ENCODE peak calls at places on chromosomes 13 and 19, in six cellular contexts. N is mesendoderm, Q is IMR-90, U is H1, D is mesenchymal stem cell, T is trophoblast cell. B is an unnamed sample.

GRCh38 chr13:40401911-40402776 is 264.3 kb downstream of the FOXO1 start:
- DNase-seq in Q (peak; percentile 92), U (no peak), N (peak; percentile 48), T (peak; percentile 85), D (peak; percentile 96), B (no peak)

GRCh38 chr13:99260216-99260615 is 2.0 kb upstream of the GPR18 start:
- DNase-seq in N (no peak), D (no peak), U (no peak), T (no peak), Q (peak; percentile 3), B (no peak)

GRCh38 chr13:112969692-112970338 is 801 bp downstream of the MCF2L start:
- DNase-seq in T (no peak), D (no peak), Q (no peak), N (no peak), U (no peak), B (no peak)

GRCh38 chr19:51124729-51125128 is at the start of gene SIGLEC9:
- DNase-seq in D (no peak), U (no peak), Q (no peak), N (no peak), T (no peak), B (no peak)

GRCh38 chr13:83975668-83976165 is 93.4 kb upstream of the SLITRK1 start:
- DNase-seq in U (no peak), N (no peak), T (no peak), D (no peak), Q (no peak), B (no peak)

GRCh38 chr19:32351807-32352630 is 6.6 kb downstream of the ZNF507 start:
- DNase-seq in N (no peak), U (no peak), T (no peak), Q (peak; percentile 69), D (peak; percentile 61), B (no peak)

GRCh38 chr19:16330368-16330801 is 5.8 kb downstream of the KLF2 start:
- DNase-seq in Q (peak; percentile 90), N (peak; percentile 27), D (peak; percentile 90), T (peak; percentile 83), U (no peak), B (no peak)

GRCh38 chr19:3575260-3575741 is 2.6 kb downstream of the HMG20B start:
- DNase-seq in U (peak; percentile 83), T (peak; percentile 74), N (peak; percentile 80), Q (peak; percentile 16), D (peak; percentile 63), B (no peak)

GRCh38 chr13:36173923-36174322 is 40.4 kb downstream of the SOHLH2 start:
- DNase-seq in Q (no peak), D (no peak), T (no peak), U (no peak), N (no peak), B (no peak)

GRCh38 chr13:93262729-93263128 is 36.1 kb downstream of the GPC6 start:
- DNase-seq in D (peak; percentile 95), N (no peak), T (no peak), U (no peak), Q (peak; percentile 85), B (no peak)

GRCh38 chr19:8144273-8144672 is 5.1 kb downstream of the FBN3 start:
- DNase-seq in N (no peak), D (no peak), T (no peak), U (no peak), Q (no peak), B (no peak)

GRCh38 chr19:6808494-6808893 is 36.0 kb downstream of the VAV1 start:
- DNase-seq in U (no peak), Q (no peak), D (no peak), T (no peak), N (no peak), B (no peak)

GRCh38 chr19:2034729-2035589 is 16.1 kb downstream of the MKNK2 start:
- DNase-seq in N (peak; percentile 86), T (peak; percentile 44), Q (peak; percentile 8), D (peak; percentile 28), U (peak; percentile 97), B (no peak)

GRCh38 chr13:40792284-40793051 is 3.1 kb downstream of the SLC25A15 start:
- DNase-seq in T (no peak), D (no peak), Q (no peak), U (no peak), N (no peak), B (no peak)

GRCh38 chr19:54670576-54671347 is 8.0 kb downstream of the LILRB4 start:
- DNase-seq in Q (no peak), N (no peak), U (no peak), T (no peak), D (no peak), B (no peak)

GRCh38 chr13:49679244-49679643 is 12.0 kb downstream of the EBPL start:
- DNase-seq in T (no peak), N (no peak), U (no peak), Q (peak; percentile 35), D (no peak), B (no peak)

GRCh38 chr13:42110410-42111155 is 62.1 kb downstream of the DGKH start:
- DNase-seq in T (peak; percentile 44), N (peak; percentile 49), D (peak; percentile 89), Q (peak; percentile 82), U (no peak), B (peak; percentile 59)

GRCh38 chr19:33789344-33789743 is 7.3 kb upstream of the KCTD15 start:
- DNase-seq in U (no peak), D (no peak), Q (no peak), T (no peak), N (no peak), B (no peak)

GRCh38 chr19:16247353-16248182 is 49.9 kb downstream of the AP1M1 start:
- DNase-seq in Q (peak; percentile 70), D (peak; percentile 77), T (peak; percentile 63), U (peak; percentile 99), N (peak; percentile 87), B (peak; percentile 82)

GRCh38 chr13:94602467-94602866 is 810 bp downstream of the GPR180 start:
- DNase-seq in Q (no peak), D (no peak), U (no peak), T (no peak), N (no peak), B (no peak)

GRCh38 chr19:1608414-1609391 is 3.4 kb upstream of the UQCR11 start:
- DNase-seq in N (no peak), U (no peak), T (peak; percentile 88), Q (no peak), D (no peak), B (no peak)

GRCh38 chr13:80363890-80364503 is 23.1 kb upstream of the SPRY2 start:
- DNase-seq in D (peak; percentile 48), T (no peak), N (peak; percentile 30), Q (peak; percentile 49), U (no peak), B (no peak)

GRCh38 chr13:38902551-38902950 is 88.1 kb downstream of the STOML3 start:
- DNase-seq in T (no peak), N (no peak), U (no peak), D (no peak), Q (no peak), B (no peak)

GRCh38 chr13:38898481-38898880 is 92.2 kb downstream of the STOML3 start:
- DNase-seq in Q (no peak), N (no peak), D (peak; percentile 5), T (no peak), U (no peak), B (no peak)

GRCh38 chr13:113995051-113995601 is 21.2 kb upstream of the C13orf46 start:
- DNase-seq in U (no peak), T (no peak), D (no peak), N (no peak), Q (no peak), B (no peak)

GRCh38 chr13:43963726-43964125 is 84.0 kb downstream of the LACC1 start:
- DNase-seq in Q (no peak), T (peak; percentile 53), D (peak; percentile 11), U (no peak), N (peak; percentile 53), B (no peak)

GRCh38 chr13:34900288-34900739 is 41.8 kb upstream of the NBEA start:
- DNase-seq in Q (no peak), N (peak; percentile 87), D (no peak), T (no peak), U (peak; percentile 53), B (no peak)

DNA sequence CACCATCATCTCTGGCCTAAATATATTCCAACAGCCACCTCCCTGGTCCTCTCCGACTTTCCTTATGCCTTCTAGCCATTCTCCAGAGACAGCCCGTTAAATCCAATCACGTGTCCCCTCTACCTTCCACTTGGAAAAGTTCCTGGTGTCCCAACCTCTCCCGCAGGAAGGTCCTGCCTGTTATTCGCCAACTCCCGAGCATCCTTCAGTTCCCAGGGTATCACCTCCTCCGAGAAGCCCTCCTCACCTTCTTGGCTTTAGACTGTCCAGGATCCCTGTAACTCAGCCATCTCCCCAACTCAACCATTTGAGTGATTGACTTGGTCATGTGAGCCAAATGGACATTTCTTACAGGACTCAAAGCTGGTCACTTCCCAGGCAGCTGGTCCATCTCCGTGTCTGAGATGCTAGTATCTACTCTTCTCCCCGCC is 28.1 kb upstream of the NANOS3 start:
- DNase-seq in T (peak; percentile 28), N (peak; percentile 72), U (no peak), D (peak; percentile 66), Q (no peak), B (no peak)
- H3K18ac ChIP-seq in T (peak overlapping the region; percentile 60), N (no peak overlapping the region), U (no peak overlapping the region), D (peak overlapping the region; percentile 66), Q (peak overlapping the region; percentile 7), B (no peak overlapping the region)

GRCh38 chr13:67192751-67193150 is 37.4 kb downstream of the PCDH9 start:
- DNase-seq in Q (no peak), N (no peak), D (no peak), U (no peak), T (no peak), B (no peak)
- H3K4me3 ChIP-seq in Q (no peak overlapping the region), N (no peak overlapping the region), D (no peak overlapping the region), U (no peak overlapping the region), T (no peak overlapping the region), B (no peak overlapping the region)

GRCh38 chr19:23415561-23416191 is 20.4 kb upstream of the ZNF91 start:
- DNase-seq in D (peak; percentile 6), N (peak; percentile 97), Q (no peak), T (peak; percentile 51), U (peak; percentile 89), B (peak; percentile 84)
- H3K18ac ChIP-seq in D (no peak overlapping the region), N (peak overlapping the region; percentile 13), Q (no peak overlapping the region), T (no peak overlapping the region), U (peak overlapping the region; percentile 97), B (peak overlapping the region; percentile 95)

GRCh38 chr19:48509467-48510194 is 2.0 kb downstream of the LMTK3 start:
- DNase-seq in Q (no peak), U (no peak), D (no peak), T (no peak), N (no peak), B (no peak)

GRCh38 chr19:48512504-48513288 is 1.1 kb upstream of the LMTK3 start:
- DNase-seq in Q (no peak), T (no peak), N (no peak), D (no peak), U (no peak), B (no peak)

GRCh38 chr19:48511800-48512503 is at the start of gene LMTK3:
- DNase-seq in Q (peak; percentile 56), N (peak; percentile 83), T (no peak), D (peak; percentile 36), U (peak; percentile 82), B (no peak)

GRCh38 chr19:48510421-48511268 is 990 bp downstream of the LMTK3 start:
- DNase-seq in T (peak; percentile 27), N (peak; percentile 82), U (peak; percentile 94), D (peak; percentile 65), Q (peak; percentile 39), B (no peak)

DNA sequence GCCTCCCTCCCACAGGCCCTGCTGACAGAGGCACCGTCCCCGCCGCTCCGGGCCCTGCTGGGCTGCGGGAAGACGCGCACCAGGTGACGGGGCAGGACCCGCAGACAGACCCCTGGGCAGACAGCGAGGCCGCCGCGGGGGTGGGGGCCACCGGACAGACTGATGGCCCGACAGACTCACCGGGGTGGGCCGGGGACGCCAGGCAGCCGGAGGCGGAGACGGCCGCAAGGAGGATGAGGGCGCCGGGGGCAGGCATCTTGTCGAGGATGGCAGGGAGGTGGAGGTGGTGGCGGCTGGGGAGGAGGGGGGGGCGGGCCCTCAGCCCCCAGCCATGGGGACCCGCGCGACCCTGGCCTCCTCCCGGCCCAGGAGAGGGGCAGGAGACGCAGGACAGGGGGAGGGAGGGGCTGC is 309 bp downstream of the LMTK3 start:
- DNase-seq in U (peak; percentile 74), N (no peak), Q (no peak), D (no peak), T (peak; percentile 80), B (no peak)
- H3K4me3 ChIP-seq in U (peak overlapping the region; percentile 63), N (no peak overlapping the region), Q (no peak overlapping the region), D (no peak overlapping the region), T (no peak overlapping the region), B (peak overlapping the region; percentile 77)